ENCODE peak calls at places on chromosomes 2 and 18, in six cellular contexts. F is A172, R is HTR-8/SVneo, O is progenitor cell of endocrine pancreas, Y is HT1080, U is tibial artery. M is an unnamed sample.

GRCh38 chr18:44586782-44587524 is 93.7 kb upstream of the SETBP1 start:
- DNase-seq in F (no peak), U (no peak), Y (no peak), O (no peak), R (no peak), M (no peak)

GRCh38 chr2:212709287-212709686 is 170.7 kb upstream of the ERBB4 start:
- DNase-seq in R (no peak), F (no peak), Y (no peak), O (no peak), U (no peak), M (no peak)

GRCh38 chr18:35605686-35606417 is 24.3 kb downstream of the GALNT1 start:
- DNase-seq in R (no peak), O (no peak), Y (peak; percentile 64), F (peak; percentile 35), U (no peak), M (no peak)

GRCh38 chr2:203631068-203631757 is 75.2 kb upstream of the CD28 start:
- DNase-seq in O (no peak), Y (no peak), R (no peak), F (no peak), U (no peak), M (no peak)

GRCh38 chr2:107808986-107809385 is 17.7 kb upstream of the RGPD4 start:
- DNase-seq in F (peak; percentile 55), R (no peak), Y (peak; percentile 2), O (no peak), U (no peak), M (no peak)

GRCh38 chr2:30722936-30723725 is 84.1 kb downstream of the CAPN13 start:
- DNase-seq in R (no peak), O (no peak), Y (no peak), U (peak; percentile 28), F (no peak), M (no peak)

GRCh38 chr2:112095654-112096053 is 40.6 kb downstream of the TMEM87B start:
- DNase-seq in R (no peak), O (no peak), F (no peak), U (no peak), Y (no peak), M (no peak)

GRCh38 chr2:140882671-140883620 is 1247.9 kb downstream of the LRP1B start:
- DNase-seq in O (no peak), F (no peak), R (no peak), U (no peak), Y (no peak), M (no peak)

GRCh38 chr2:109333414-109334194 is 204.6 kb downstream of the SH3RF3 start:
- DNase-seq in F (peak; percentile 59), R (no peak), O (no peak), Y (peak; percentile 42), U (no peak), M (no peak)

GRCh38 chr2:238379096-238379810 is 47.5 kb upstream of the ASB1 start:
- DNase-seq in Y (peak; percentile 75), F (peak; percentile 91), R (peak; percentile 40), O (no peak), U (no peak), M (no peak)

GRCh38 chr2:185978634-185979405 is 240.2 kb downstream of the FSIP2 start:
- DNase-seq in O (no peak), R (no peak), U (no peak), F (peak; percentile 76), Y (no peak), M (no peak)

GRCh38 chr2:201852878-201853415 is 46.6 kb downstream of the CDK15 start:
- DNase-seq in R (no peak), O (no peak), F (no peak), U (no peak), Y (peak; percentile 35), M (no peak)

GRCh38 chr2:239044336-239044735 is 196.5 kb downstream of the TWIST2 start:
- DNase-seq in R (no peak), O (no peak), F (no peak), Y (no peak), U (peak; percentile 33), M (no peak)

GRCh38 chr2:173568054-173568453 is 213.4 kb downstream of the CDCA7 start:
- DNase-seq in O (no peak), F (peak; percentile 28), Y (peak; percentile 34), R (no peak), U (no peak), M (peak; percentile 62)

GRCh38 chr2:96691022-96691612 is 48.6 kb downstream of the FER1L5 start:
- DNase-seq in F (no peak), Y (no peak), R (no peak), O (no peak), U (peak; percentile 61), M (no peak)

GRCh38 chr2:30437809-30438548 is 9.1 kb upstream of the LCLAT1 start:
- DNase-seq in U (no peak), Y (no peak), R (no peak), O (no peak), F (no peak), M (no peak)